ENCODE peak calls at places on chromosomes 4 and X, in six cellular contexts. I, Q, H, W, U and L are unnamed samples.

GRCh38 chr4:8157944-8158709 is 486 bp downstream of the ABLIM2 start:
- DNase-seq in U (no peak), W (no peak), I (no peak), Q (no peak), H (no peak), L (no peak)

GRCh38 chr4:107094332-107094731 is 58.2 kb upstream of the DKK2 start:
- DNase-seq in I (peak), H (peak), Q (peak), U (no peak), W (no peak), L (no peak)

GRCh38 chrX:151981129-151981528 is 6.7 kb upstream of the GABRE start:
- DNase-seq in W (no peak), U (peak), I (no peak), H (peak), Q (peak), L (no peak)

GRCh38 chrX:53481093-53481492 is 46.9 kb upstream of the HSD17B10 start:
- DNase-seq in Q (no peak), H (no peak), I (no peak), U (no peak), W (peak), L (no peak)

GRCh38 chr4:177302371-177303100 is 7.1 kb upstream of the NEIL3 start:
- DNase-seq in H (peak), I (no peak), W (no peak), Q (peak), U (no peak), L (no peak)

GRCh38 chr4:76892001-76892400 is 5.9 kb downstream of the SOWAHB start:
- DNase-seq in Q (no peak), H (no peak), U (no peak), I (no peak), W (no peak), L (no peak)

GRCh38 chr4:106358899-106359298 is 9.7 kb downstream of the GIMD1 start:
- DNase-seq in Q (peak), U (no peak), W (no peak), I (no peak), H (peak), L (no peak)

GRCh38 chr4:20577702-20578101 is 122.6 kb upstream of the PACRGL start:
- DNase-seq in U (no peak), I (no peak), W (no peak), H (no peak), Q (no peak), L (no peak)

GRCh38 chr4:172489896-172490295 is 676.7 kb downstream of the GALNTL6 start:
- DNase-seq in W (no peak), H (no peak), U (no peak), Q (no peak), I (no peak), L (no peak)

GRCh38 chr4:112253382-112254000 is 21.9 kb downstream of the AP1AR start:
- DNase-seq in W (no peak), H (no peak), U (no peak), Q (no peak), I (no peak), L (no peak)

GRCh38 chr4:123661080-123661737 is 264.6 kb downstream of the SPRY1 start:
- DNase-seq in Q (peak), H (no peak), W (no peak), U (no peak), I (no peak), L (no peak)
- TF ChIP-seq CTCF in Q (peak), H (peak), W (peak), U (peak), I (peak), L (peak)

GRCh38 chrX:87338510-87338909 is 179.1 kb upstream of the KLHL4 start:
- DNase-seq in Q (peak), H (no peak), I (no peak), U (no peak), W (no peak), L (no peak)
- TF ChIP-seq CTCF in Q (peak), H (no peak), I (no peak), U (no peak), W (peak), L (no peak)

GRCh38 chrX:105564536-105564935 is 257.8 kb upstream of the NRK start:
- DNase-seq in H (peak), I (no peak), W (no peak), U (no peak), Q (peak), L (no peak)

GRCh38 chrX:105567046-105567445 is 255.3 kb upstream of the NRK start:
- DNase-seq in U (no peak), Q (peak), I (no peak), H (no peak), W (no peak), L (no peak)
- TF ChIP-seq CTCF in U (no peak), Q (no peak), I (no peak), H (no peak), W (no peak), L (no peak)

DNA sequence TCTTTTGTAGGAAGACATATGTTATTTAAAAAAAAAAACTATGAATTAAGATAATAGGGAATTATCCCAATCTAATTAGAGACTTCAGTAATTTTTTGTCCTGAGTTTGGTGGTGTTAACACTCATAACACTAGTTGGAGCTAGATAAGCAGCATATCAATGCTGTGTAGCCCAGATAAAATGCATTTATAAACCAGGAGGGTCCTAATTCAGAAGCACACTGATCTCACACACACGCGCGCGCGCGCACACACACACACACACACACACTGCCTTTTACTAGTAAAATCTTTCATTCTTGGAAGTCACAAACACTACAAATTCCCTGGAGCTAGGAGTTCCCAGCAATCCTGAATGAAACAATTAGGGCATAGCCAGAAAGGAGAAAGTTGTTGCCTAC is 3.2 kb downstream of the UNC5C start:
- DNase-seq in W (no peak), I (no peak), H (no peak), U (no peak), Q (no peak), L (no peak)
- TF ChIP-seq CTCF in W (no peak), I (no peak), H (no peak), U (no peak), Q (no peak), L (no peak)

GRCh38 chr4:169869487-169869886 is 111.7 kb upstream of the HPF1 start:
- DNase-seq in H (no peak), W (no peak), Q (peak), I (no peak), U (no peak), L (no peak)
- TF ChIP-seq CTCF in H (no peak), W (no peak), Q (no peak), I (no peak), U (no peak), L (no peak)

DNA sequence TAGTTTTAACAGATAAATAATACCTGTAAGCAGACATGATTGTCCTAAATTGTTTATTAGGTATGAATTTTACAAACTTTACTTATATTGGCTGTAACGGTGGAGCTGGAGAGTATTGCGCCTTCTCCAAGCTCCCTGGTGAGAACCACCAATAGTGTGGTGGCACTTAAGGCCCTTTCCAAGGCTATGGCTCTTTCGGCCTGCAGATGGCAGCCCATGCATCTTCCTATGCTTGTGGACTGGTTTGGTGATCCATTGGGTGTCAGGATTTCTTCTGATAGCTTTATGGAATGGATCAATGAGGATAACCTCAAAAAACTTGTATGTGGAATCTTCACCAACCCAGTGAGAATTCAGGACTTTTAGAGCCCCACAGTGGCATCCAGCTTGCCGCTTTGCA is 7.8 kb downstream of the LARP1B start:
- DNase-seq in W (peak), U (peak), H (no peak), Q (peak), I (no peak), L (no peak)
- TF ChIP-seq CTCF in W (peak), U (no peak), H (peak), Q (peak), I (no peak), L (no peak)